ENCODE peak calls at places on chromosomes 5 and 9, in ten cellular contexts. H is Calu3, O is cardiac fibroblast, G is fibroblast of mammary gland, E is choroid plexus epithelial cell, P is fibroblast of lung, Q is retinal pigment epithelial cell, B is bronchial epithelial cell, T is fibroblast of pulmonary artery, D is AG09309. N is an unnamed sample.

GRCh38 chr5:178430187-178431062 is 159.8 kb downstream of the COL23A1 start:
- DNase-seq in H (no peak), O (no peak), G (no peak), E (no peak), P (no peak), Q (no peak), B (no peak), T (no peak), D (no peak), N (no peak)

GRCh38 chr5:10975915-10976314 is 214.9 kb upstream of the DAP start:
- DNase-seq in H (no peak), O (no peak), G (no peak), E (peak; percentile 1), P (no peak), Q (no peak), B (no peak), T (no peak), D (no peak), N (no peak)

GRCh38 chr9:85444243-85444642 is 297.5 kb downstream of the AGTPBP1 start:
- DNase-seq in H (no peak), O (no peak), G (no peak), E (no peak), P (no peak), Q (no peak), B (no peak), T (no peak), D (no peak), N (no peak)

GRCh38 chr5:1073239-1074102 is 38.4 kb downstream of the SLC12A7 start:
- DNase-seq in H (no peak), O (no peak), G (no peak), E (no peak), P (no peak), Q (no peak), B (no peak), T (no peak), D (no peak), N (no peak)

GRCh38 chr5:176888016-176888864 is 10.9 kb downstream of the HK3 start:
- DNase-seq in H (no peak), O (no peak), G (no peak), E (no peak), P (no peak), Q (no peak), B (no peak), T (no peak), D (no peak), N (no peak)

GRCh38 chr9:134648701-134649525 is 7.3 kb downstream of the COL5A1 start:
- DNase-seq in H (no peak), O (peak; percentile 90), G (peak; percentile 79), E (peak; percentile 80), P (peak; percentile 33), Q (no peak), B (no peak), T (peak; percentile 54), D (no peak), N (peak; percentile 65)

GRCh38 chr9:125272697-125273096 is 11.1 kb downstream of the GAPVD1 start:
- DNase-seq in H (peak; percentile 15), O (no peak), G (no peak), E (peak; percentile 48), P (peak; percentile 84), Q (no peak), B (peak; percentile 71), T (no peak), D (no peak), N (no peak)

GRCh38 chr9:71752352-71752751 is 16.0 kb downstream of the CEMIP2 start:
- DNase-seq in H (no peak), O (no peak), G (no peak), E (no peak), P (no peak), Q (no peak), B (no peak), T (no peak), D (no peak), N (no peak)

GRCh38 chr9:85157763-85158162 is 488.2 kb downstream of the NTRK2 start:
- DNase-seq in H (no peak), O (no peak), G (no peak), E (no peak), P (no peak), Q (no peak), B (no peak), T (no peak), D (no peak), N (no peak)

GRCh38 chr5:171484460-171484899 is 65.0 kb downstream of the FGF18 start:
- DNase-seq in H (peak; percentile 57), O (peak; percentile 39), G (peak; percentile 36), E (peak; percentile 36), P (peak; percentile 40), Q (no peak), B (no peak), T (peak; percentile 29), D (no peak), N (peak; percentile 44)

GRCh38 chr5:1033178-1033577 is 24.6 kb downstream of the NKD2 start:
- DNase-seq in H (no peak), O (no peak), G (no peak), E (no peak), P (no peak), Q (no peak), B (no peak), T (no peak), D (no peak), N (no peak)

GRCh38 chr5:91383956-91384300 is 811 bp upstream of the ARRDC3 start:
- DNase-seq in H (peak; percentile 27), O (peak; percentile 38), G (no peak), E (peak; percentile 42), P (no peak), Q (no peak), B (no peak), T (no peak), D (no peak), N (peak; percentile 39)

GRCh38 chr9:13220837-13221236 is 58.7 kb downstream of the MPDZ start:
- DNase-seq in H (no peak), O (no peak), G (no peak), E (no peak), P (no peak), Q (no peak), B (no peak), T (no peak), D (no peak), N (no peak)

GRCh38 chr9:96555567-96556386 is 63.9 kb downstream of the CDC14B start:
- DNase-seq in H (no peak), O (peak; percentile 67), G (peak; percentile 76), E (peak; percentile 13), P (peak; percentile 52), Q (no peak), B (peak; percentile 29), T (peak; percentile 51), D (no peak), N (peak; percentile 33)

GRCh38 chr9:95040106-95040505 is 277.4 kb downstream of the FANCC start:
- DNase-seq in H (no peak), O (no peak), G (no peak), E (no peak), P (no peak), Q (no peak), B (no peak), T (no peak), D (no peak), N (no peak)

GRCh38 chr9:95038666-95039065 is 278.8 kb downstream of the FANCC start:
- DNase-seq in H (no peak), O (no peak), G (no peak), E (no peak), P (no peak), Q (no peak), B (no peak), T (no peak), D (no peak), N (no peak)

GRCh38 chr9:95037789-95038521 is 279.6 kb downstream of the FANCC start:
- DNase-seq in H (no peak), O (no peak), G (no peak), E (no peak), P (no peak), Q (no peak), B (peak; percentile 83), T (no peak), D (no peak), N (no peak)

GRCh38 chr9:95035846-95036245 is 281.7 kb downstream of the FANCC start:
- DNase-seq in H (no peak), O (no peak), G (no peak), E (no peak), P (no peak), Q (no peak), B (no peak), T (no peak), D (no peak), N (no peak)

DNA sequence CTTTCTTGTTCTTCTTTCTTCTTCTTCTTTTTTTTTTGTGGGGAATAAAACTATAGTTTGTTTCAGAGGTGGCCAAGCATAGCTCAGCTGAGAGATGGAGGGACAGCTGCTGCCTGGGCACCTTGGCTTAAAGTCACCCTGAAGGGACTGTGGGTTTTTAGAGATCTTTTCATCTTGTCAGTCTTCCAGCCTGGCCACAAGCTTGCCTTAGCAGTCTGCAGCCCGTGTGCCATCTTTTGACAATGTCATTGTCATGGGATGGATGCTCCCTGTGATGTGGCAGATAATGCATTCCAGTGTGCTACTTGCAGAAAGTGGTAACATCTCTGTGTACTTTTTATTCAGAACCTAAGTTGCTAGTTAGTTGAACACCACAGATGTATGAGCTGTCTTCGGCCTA is 280.8 kb downstream of the FANCC start:
- DNase-seq in H (no peak), O (no peak), G (no peak), E (no peak), P (no peak), Q (no peak), B (no peak), T (no peak), D (no peak), N (no peak)
- TF ChIP-seq CTCF in H (no peak), O (no peak), G (no peak), E (no peak), P (no peak), Q (no peak), B (no peak), T (no peak), D (no peak), N (no peak)

GRCh38 chr9:98707158-98708102 is 1.3 kb downstream of the GABBR2 start:
- DNase-seq in H (peak; percentile 57), O (peak; percentile 89), G (peak; percentile 82), E (peak; percentile 80), P (peak; percentile 82), Q (peak; percentile 27), B (peak; percentile 45), T (peak; percentile 89), D (peak; percentile 16), N (peak; percentile 79)
- TF ChIP-seq CTCF in H (peak; percentile 6), O (peak; percentile 82), G (peak; percentile 63), E (peak; percentile 79), P (peak; percentile 72), Q (peak; percentile 71), B (peak; percentile 64), T (peak; percentile 69), D (peak; percentile 73), N (peak; percentile 83)

GRCh38 chr5:179495906-179496455 is 54.4 kb upstream of the RUFY1 start:
- DNase-seq in H (peak; percentile 21), O (no peak), G (no peak), E (no peak), P (no peak), Q (no peak), B (no peak), T (no peak), D (no peak), N (no peak)
- TF ChIP-seq CTCF in H (no peak), O (no peak), G (no peak), E (peak; percentile 17), P (no peak), Q (peak; percentile 3), B (no peak), T (no peak), D (no peak), N (no peak)

DNA sequence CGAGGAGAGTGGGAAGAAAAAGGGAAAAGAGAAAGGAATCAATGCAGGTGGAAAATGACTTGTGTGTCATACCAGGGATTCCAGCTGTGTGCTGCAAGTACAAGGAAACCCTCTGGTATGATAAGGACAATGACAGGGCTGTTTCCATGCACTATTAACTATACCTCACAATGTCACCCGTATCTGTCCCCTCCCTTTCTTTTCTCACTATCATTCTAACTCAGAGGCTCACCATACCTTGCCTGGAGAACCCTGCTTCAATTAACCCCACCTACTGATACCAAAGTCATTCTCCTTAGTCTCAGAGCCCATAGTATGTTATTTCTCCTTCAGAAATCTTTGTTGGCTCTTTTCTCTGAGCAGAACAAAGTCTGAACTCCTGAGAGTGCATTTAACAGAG is 236.2 kb upstream of the NREP start:
- DNase-seq in H (no peak), O (no peak), G (no peak), E (no peak), P (no peak), Q (no peak), B (no peak), T (no peak), D (no peak), N (no peak)
- TF ChIP-seq CTCF in H (no peak), O (no peak), G (no peak), E (no peak), P (no peak), Q (no peak), B (no peak), T (no peak), D (no peak), N (no peak)

N was measured in fibroblast of the aortic adventitia.